ENCODE peak calls at places on chromosomes 12 and 14, in five cellular contexts. X, M, V, E and W are unnamed samples.

GRCh38 chr12:116123511-116124258 is 153.8 kb downstream of the MED13L start:
- DNase-seq in V (peak), X (no peak), E (no peak), M (no peak), W (no peak)

GRCh38 chr12:104975621-104976343 is 10.3 kb upstream of the NOPCHAP1 start:
- DNase-seq in V (no peak), E (no peak), M (no peak), X (no peak), W (no peak)

GRCh38 chr12:130425698-130426245 is 88.1 kb downstream of the PIWIL1 start:
- DNase-seq in X (no peak), M (no peak), E (no peak), V (no peak), W (no peak)

GRCh38 chr14:94174622-94175402 is 690 bp downstream of the PPP4R4 start:
- DNase-seq in M (no peak), X (no peak), V (no peak), E (no peak), W (no peak)

GRCh38 chr14:70873627-70874026 is 33.6 kb upstream of the PCNX1 start:
- DNase-seq in X (no peak), E (peak), V (no peak), M (no peak), W (no peak)

GRCh38 chr14:69495341-69495921 is 10.9 kb downstream of the PLEKHD1 start:
- DNase-seq in E (no peak), X (no peak), M (no peak), V (no peak), W (no peak)

GRCh38 chr14:73457050-73457934 is 1.1 kb downstream of the NUMB start:
- DNase-seq in X (peak), M (peak), E (no peak), V (no peak), W (peak)

GRCh38 chr14:87813691-87814090 is 179.3 kb downstream of the GALC start:
- DNase-seq in E (no peak), M (no peak), X (no peak), V (no peak), W (no peak)

GRCh38 chr14:103543721-103544626 is 15.0 kb downstream of the TRMT61A start:
- DNase-seq in V (no peak), X (no peak), M (no peak), E (no peak), W (no peak)

GRCh38 chr12:29676676-29677075 is 107.1 kb downstream of the TMTC1 start:
- DNase-seq in M (no peak), V (no peak), E (no peak), X (no peak), W (no peak)

GRCh38 chr12:76346798-76347420 is 1.3 kb downstream of the BBS10 start:
- DNase-seq in E (peak), V (no peak), M (no peak), X (no peak), W (no peak)

GRCh38 chr12:114414866-114415524 is 9.1 kb upstream of the TBX5 start:
- DNase-seq in V (no peak), E (no peak), X (no peak), M (no peak), W (no peak)

GRCh38 chr14:33555710-33556350 is 395.0 kb downstream of the EGLN3 start:
- DNase-seq in X (no peak), M (no peak), E (no peak), V (no peak), W (no peak)

GRCh38 chr14:61493239-61493638 is 171.9 kb downstream of the PRKCH start:
- DNase-seq in X (no peak), V (no peak), M (no peak), E (no peak), W (no peak)

GRCh38 chr14:32761381-32761968 is 177.2 kb upstream of the NPAS3 start:
- DNase-seq in V (no peak), E (no peak), M (no peak), X (no peak), W (no peak)

GRCh38 chr12:41437578-41437977 is 249.5 kb downstream of the PDZRN4 start:
- DNase-seq in V (no peak), M (no peak), X (no peak), E (no peak), W (no peak)

GRCh38 chr14:72742682-72743195 is 151.2 kb downstream of the DPF3 start:
- DNase-seq in M (no peak), X (no peak), V (no peak), E (no peak), W (no peak)

GRCh38 chr12:110109837-110110535 is 14.2 kb upstream of the IFT81 start:
- DNase-seq in M (no peak), V (no peak), E (no peak), X (no peak), W (no peak)

GRCh38 chr12:21831671-21832357 is 57.3 kb upstream of the KCNJ8 start:
- DNase-seq in X (peak), E (no peak), M (no peak), V (no peak), W (no peak)

GRCh38 chr12:49296034-49296835 is 1.3 kb downstream of the PRPH start:
- DNase-seq in M (no peak), X (no peak), V (peak), E (peak), W (peak)

GRCh38 chr14:63542231-63542999 is 762 bp downstream of the PPP2R5E start:
- DNase-seq in X (no peak), V (no peak), M (no peak), E (no peak), W (peak)